ENCODE peak calls at places on chromosomes 11 and 22, in four cellular contexts. D, Q, P and M are unnamed samples.

GRCh38 chr11:59174664-59175033 is 2.7 kb downstream of the DTX4 start:
- DNase-seq in P (no peak), D (no peak), Q (peak; percentile 78), M (peak; percentile 97)

GRCh38 chr11:48134221-48134922 is 82.2 kb upstream of the OR4B1 start:
- DNase-seq in Q (no peak), D (no peak), P (no peak), M (no peak)

GRCh38 chr22:22744412-22745224 is 100.2 kb downstream of the GGTLC2 start:
- DNase-seq in D (no peak), Q (no peak), P (no peak), M (no peak)

GRCh38 chr22:30830907-30831306 is 136.2 kb downstream of the OSBP2 start:
- DNase-seq in Q (no peak), D (no peak), P (peak; percentile 87), M (peak; percentile 99)

GRCh38 chr11:236774-237767 is at the start of gene PSMD13:
- DNase-seq in Q (peak; percentile 94), D (peak; percentile 47), P (peak; percentile 82), M (peak; percentile 81)

GRCh38 chr11:132718711-132719641 is 813.3 kb downstream of the OPCML start:
- DNase-seq in Q (no peak), P (no peak), D (no peak), M (no peak)

GRCh38 chr11:36478700-36479329 is 31.3 kb downstream of the TRAF6 start:
- DNase-seq in Q (peak; percentile 71), P (peak; percentile 63), D (no peak), M (peak; percentile 59)

GRCh38 chr11:68038226-68038717 is 553 bp upstream of the TCIRG1 start:
- DNase-seq in Q (peak; percentile 73), D (no peak), P (no peak), M (no peak)

GRCh38 chr11:65857500-65858353 is at the start of gene CFL1:
- DNase-seq in P (peak; percentile 95), D (peak; percentile 92), Q (peak; percentile 99), M (peak; percentile 99)

GRCh38 chr11:12017243-12017678 is 8.8 kb upstream of the DKK3 start:
- DNase-seq in P (peak; percentile 89), D (no peak), Q (no peak), M (no peak)
- H3K4me3 ChIP-seq in P (no peak overlapping the region), D (peak overlapping the region; percentile 54), Q (no peak overlapping the region), M (no peak overlapping the region)

DNA sequence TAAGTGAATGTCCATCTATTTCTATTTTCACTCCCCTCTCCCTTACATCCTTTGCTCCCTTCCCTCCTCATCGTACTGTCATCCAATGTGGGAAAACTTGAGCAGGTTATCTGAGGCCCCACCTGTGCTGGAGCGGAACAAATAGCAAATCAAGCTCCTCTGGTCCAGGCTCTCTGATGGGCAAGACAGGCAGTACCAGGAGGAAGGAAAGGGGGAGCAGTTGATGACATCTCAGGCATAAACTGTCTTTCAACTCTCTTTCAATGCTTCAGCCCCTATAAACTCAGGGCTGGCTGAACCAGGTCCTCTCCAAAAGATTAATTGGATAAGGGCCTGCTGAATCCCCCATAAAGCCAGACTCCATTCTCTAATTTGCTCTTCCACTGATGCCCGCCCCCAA is 1.5 kb upstream of the CCKBR start:
- DNase-seq in P (no peak), Q (no peak), D (no peak), M (no peak)
- TF ChIP-seq CTCF in P (no peak), Q (no peak), D (no peak), M (no peak)

DNA sequence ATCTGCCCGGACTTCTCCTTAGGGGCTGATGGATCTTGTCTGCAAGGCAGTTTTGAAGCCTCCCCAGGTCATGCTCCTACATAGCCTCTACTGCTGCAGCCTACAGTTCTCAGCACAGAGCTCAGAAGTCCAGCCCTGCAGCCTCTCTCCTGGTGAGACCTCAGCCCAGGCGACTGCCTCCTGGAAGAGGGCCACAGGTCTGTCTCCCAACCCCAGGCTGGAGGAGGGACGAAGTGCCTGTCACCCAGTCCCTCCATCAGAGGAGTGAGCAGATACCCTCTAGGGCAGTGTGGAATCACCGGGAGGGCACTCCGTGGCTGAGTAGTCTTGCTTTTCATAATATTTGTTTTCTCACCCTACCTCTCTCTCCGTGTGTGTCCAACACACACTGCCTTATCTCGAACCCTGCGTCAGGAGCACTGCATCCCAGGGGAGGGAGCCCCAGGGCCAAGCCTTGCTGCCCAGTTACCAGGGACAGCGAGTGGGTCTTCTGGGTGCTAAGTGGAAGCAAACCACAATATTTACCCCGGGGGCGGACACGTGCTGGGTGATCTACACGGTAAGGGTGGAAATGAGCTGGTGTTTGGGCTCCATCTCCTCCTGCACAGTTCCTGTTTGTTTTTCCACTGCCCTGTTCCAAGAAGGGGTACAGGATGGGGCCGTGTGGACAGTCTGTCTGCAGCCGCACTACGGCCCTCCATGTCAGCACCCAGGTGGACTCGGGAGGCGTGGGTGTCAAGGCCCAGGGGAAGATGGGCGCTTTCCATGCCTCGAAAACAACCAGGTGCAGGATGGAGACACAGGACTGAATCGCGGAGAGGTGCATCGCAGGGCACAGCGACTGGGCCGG is 133.8 kb upstream of the HSD17B12 start:
- DNase-seq in D (no peak), P (no peak), Q (no peak), M (no peak)
- H3K4me3 ChIP-seq in D (no peak overlapping the region), P (no peak overlapping the region), Q (peak overlapping the region; percentile 23), M (peak overlapping the region; percentile 21)

DNA sequence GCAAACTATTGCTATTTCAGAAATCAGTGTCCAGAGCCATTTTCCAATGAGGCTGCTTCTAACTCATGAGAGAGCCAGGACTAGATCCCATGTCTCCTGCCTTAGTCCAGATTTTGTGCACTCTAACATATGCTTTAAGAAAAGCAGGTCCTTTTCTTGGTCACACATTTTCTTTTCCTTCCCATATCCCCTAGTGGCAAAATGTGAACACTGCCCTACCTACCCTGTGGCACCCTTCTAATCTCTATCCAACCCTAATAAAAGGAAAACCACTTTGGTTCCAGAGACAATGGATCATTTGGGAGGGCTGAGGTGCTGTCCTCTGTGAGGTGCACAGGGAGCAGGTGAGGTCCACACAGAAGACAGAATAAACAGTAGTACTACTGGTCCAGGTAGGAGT is 72.0 kb upstream of the DDI1 start:
- DNase-seq in Q (no peak), P (no peak), D (no peak), M (no peak)
- TF ChIP-seq CTCF in Q (no peak), P (no peak), D (no peak), M (peak; percentile 23)

GRCh38 chr22:44701187-44701586 is 817 bp upstream of the PRR5 start:
- DNase-seq in Q (no peak), P (no peak), D (no peak), M (no peak)
- H3K4me3 ChIP-seq in Q (no peak overlapping the region), P (no peak overlapping the region), D (no peak overlapping the region), M (no peak overlapping the region)